ENCODE peak calls at places on chromosomes 7 and 10, in seven cellular contexts. W, Z, P, H, Q, T and N are unnamed samples.

GRCh38 chr10:89543841-89544240 is 8.4 kb upstream of the SLC16A12 start:
- DNase-seq in H (no peak), T (no peak), P (no peak), W (no peak), Q (no peak), Z (no peak), N (no peak)

GRCh38 chr10:117603081-117603480 is 60.5 kb downstream of the EMX2 start:
- DNase-seq in T (no peak), Z (no peak), Q (no peak), W (no peak), H (no peak), P (no peak), N (no peak)

GRCh38 chr10:24465899-24466615 is 257.1 kb downstream of the KIAA1217 start:
- DNase-seq in Q (peak), P (peak), W (no peak), Z (no peak), H (no peak), T (no peak), N (peak)

GRCh38 chr10:104406715-104407517 is 53.3 kb downstream of the CFAP58 start:
- DNase-seq in H (no peak), Q (peak), Z (no peak), P (no peak), T (peak), W (no peak), N (peak)

GRCh38 chr7:29278362-29279070 is 83.9 kb downstream of the CHN2 start:
- DNase-seq in H (no peak), W (no peak), T (no peak), Q (no peak), P (no peak), Z (no peak), N (no peak)

GRCh38 chr7:134941185-134941900 is 45.0 kb upstream of the AGBL3 start:
- DNase-seq in T (peak), Z (no peak), Q (no peak), P (no peak), W (peak), H (no peak), N (peak)

GRCh38 chr10:96585726-96586418 is 940 bp downstream of the TM9SF3 start:
- DNase-seq in Q (no peak), W (no peak), P (no peak), Z (no peak), H (no peak), T (no peak), N (peak)

GRCh38 chr7:127657500-127657899 is 5.5 kb downstream of the SND1 start:
- DNase-seq in W (no peak), H (no peak), Z (no peak), P (no peak), Q (no peak), T (no peak), N (no peak)

GRCh38 chr7:118496138-118496644 is 271.7 kb downstream of the ANKRD7 start:
- DNase-seq in P (no peak), Q (no peak), W (no peak), H (no peak), T (no peak), Z (no peak), N (no peak)

GRCh38 chr7:130996841-130997231 is 262.8 kb upstream of the KLF14 start:
- DNase-seq in Z (no peak), H (no peak), P (peak), Q (no peak), T (no peak), W (no peak), N (peak)

GRCh38 chr10:69649771-69650550 is 19.9 kb downstream of the FAM241B start:
- DNase-seq in Q (no peak), Z (no peak), H (no peak), P (no peak), T (peak), W (no peak), N (no peak)

GRCh38 chr10:43479275-43479674 is 42.4 kb downstream of the ZNF487 start:
- DNase-seq in T (no peak), P (no peak), Z (no peak), W (no peak), H (no peak), Q (no peak), N (no peak)

GRCh38 chr10:9342865-9343450 is 1288.5 kb downstream of the GATA3 start:
- DNase-seq in H (no peak), Z (no peak), P (no peak), T (peak), Q (no peak), W (no peak), N (peak)

GRCh38 chr10:71771821-71772617 is 1.3 kb downstream of the VSIR start:
- DNase-seq in T (peak), Z (peak), P (peak), Q (peak), H (no peak), W (peak), N (peak)

GRCh38 chr10:132681858-132682755 is 103.8 kb downstream of the NKX6-2 start:
- DNase-seq in P (no peak), T (no peak), Q (no peak), W (no peak), H (peak), Z (no peak), N (no peak)

GRCh38 chr7:154427527-154427926 is 375.3 kb downstream of the DPP6 start:
- DNase-seq in H (no peak), P (no peak), W (no peak), Q (no peak), T (no peak), Z (no peak), N (no peak)

GRCh38 chr10:117086545-117086944 is 51.5 kb downstream of the VAX1 start:
- DNase-seq in Z (no peak), Q (no peak), T (no peak), W (no peak), H (no peak), P (no peak), N (no peak)

DNA sequence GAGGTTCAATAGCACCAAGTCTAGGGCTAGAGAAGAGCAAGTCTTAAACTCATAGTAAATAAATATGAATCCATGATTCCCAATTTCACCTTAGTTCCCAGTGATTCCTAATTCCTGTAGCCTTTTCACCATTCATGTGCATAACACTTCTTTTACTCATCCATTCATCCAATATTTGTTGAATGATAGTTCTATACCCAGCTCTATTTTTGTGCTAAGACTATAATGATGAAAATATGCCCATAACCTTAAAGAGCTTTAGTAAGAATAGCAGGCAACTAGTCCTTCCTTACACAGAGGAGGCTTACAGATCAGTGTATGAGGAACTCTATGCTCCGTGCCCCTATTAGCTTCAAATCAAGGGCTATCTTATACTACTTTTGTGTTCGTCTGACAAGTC is 280.2 kb upstream of the CHRM2 start:
- DNase-seq in T (no peak), P (no peak), W (no peak), Q (no peak), H (no peak), Z (no peak), N (no peak)
- H3K4me3 ChIP-seq in T (no peak), P (no peak), W (no peak), Q (no peak), H (no peak), Z (no peak), N (no peak)

GRCh38 chr7:27170936-27171635 is 3.0 kb downstream of the HOXA10 start:
- DNase-seq in Q (no peak), T (peak), W (no peak), Z (no peak), P (no peak), H (peak), N (no peak)
- H3K4me3 ChIP-seq in Q (no peak), T (no peak), W (no peak), Z (no peak), P (no peak), H (no peak), N (no peak)

GRCh38 chr10:78248651-78249464 is 215.2 kb downstream of the RPS24 start:
- DNase-seq in H (no peak), P (no peak), Z (no peak), T (no peak), W (no peak), Q (peak), N (peak)
- H3K4me3 ChIP-seq in H (peak), P (no peak), Z (no peak), T (no peak), W (no peak), Q (no peak), N (no peak)

DNA sequence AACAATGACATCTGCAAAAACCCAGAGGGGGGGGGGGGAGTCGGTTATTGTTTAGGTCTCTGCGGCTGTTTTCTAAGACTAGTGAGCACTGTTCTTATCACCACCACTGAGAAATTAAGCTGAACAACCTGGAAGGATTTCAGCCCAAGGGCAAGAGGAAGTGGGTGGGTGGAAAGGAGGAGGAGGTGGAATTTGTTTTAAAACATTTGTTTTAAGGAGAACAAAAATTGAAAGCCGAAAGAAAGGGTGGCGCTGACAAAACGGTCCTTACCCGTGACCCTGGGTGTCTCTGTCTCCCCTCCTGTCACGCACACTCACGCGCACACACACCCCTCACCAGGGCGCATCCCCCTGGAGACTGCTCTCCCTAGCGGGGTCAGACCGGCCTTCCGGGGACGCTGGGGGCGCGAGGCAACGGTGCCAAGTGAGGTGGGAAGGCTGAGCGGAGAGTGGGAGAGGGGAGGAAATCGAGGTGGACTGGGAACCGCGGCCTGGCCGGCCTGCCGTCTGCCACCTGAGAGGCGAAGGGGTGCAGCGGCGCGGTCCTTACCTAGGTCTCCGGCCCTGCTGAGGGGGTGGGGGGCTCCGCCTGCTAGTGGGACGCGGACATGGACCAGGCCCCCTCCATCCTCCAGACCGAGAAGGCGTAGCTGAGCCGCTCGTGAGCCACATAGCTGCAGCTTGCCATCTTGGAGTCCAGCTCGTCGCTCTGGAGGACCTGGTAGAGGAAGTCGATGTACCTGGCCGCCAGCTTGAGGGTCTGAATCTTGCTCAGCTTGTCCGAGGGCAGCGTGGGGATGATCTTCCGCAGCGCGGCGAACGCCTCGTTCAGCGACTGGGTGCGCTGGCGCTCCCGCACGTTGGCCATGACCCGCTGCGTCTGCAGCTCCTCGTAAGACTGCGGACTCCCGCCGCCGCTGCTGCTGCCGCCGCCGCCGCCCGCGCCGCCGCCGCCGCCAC is 1.0 kb downstream of the TWIST1 start:
- DNase-seq in H (peak), P (no peak), Q (no peak), Z (no peak), W (no peak), T (peak), N (peak)
- H3K4me3 ChIP-seq in H (peak), P (peak), Q (peak), Z (peak), W (peak), T (peak), N (peak)

GRCh38 chr7:22728416-22729029 is 1.5 kb downstream of the IL6 start:
- DNase-seq in T (peak), Z (no peak), Q (no peak), H (no peak), P (no peak), W (no peak), N (peak)

GRCh38 chr7:22731781-22732180 is 4.8 kb downstream of the IL6 start:
- DNase-seq in Z (no peak), W (no peak), T (no peak), P (no peak), H (no peak), Q (no peak), N (peak)

GRCh38 chr7:22732556-22733126 is 5.6 kb downstream of the IL6 start:
- DNase-seq in Q (no peak), T (no peak), P (no peak), Z (no peak), H (no peak), W (no peak), N (peak)

GRCh38 chr7:22729180-22729579 is 2.2 kb downstream of the IL6 start:
- DNase-seq in Z (no peak), P (no peak), H (no peak), Q (no peak), W (no peak), T (no peak), N (peak)

GRCh38 chr7:22730921-22731654 is 4.1 kb downstream of the IL6 start:
- DNase-seq in P (no peak), Q (no peak), T (no peak), Z (no peak), W (no peak), H (no peak), N (peak)
- H3K4me3 ChIP-seq in P (no peak), Q (no peak), T (no peak), Z (no peak), W (no peak), H (no peak), N (no peak)